ENCODE peak calls at places on chromosomes 3 and 15, in four cellular contexts. One of them, this sample, is unnamed.

GRCh38 chr3:99409961-99410360 is 228.4 kb upstream of the COL8A1 start:
- DNase-seq in hepatocyte: no peak
- DNase-seq in fibroblast of villous mesenchyme: peak; percentile 8
- DNase-seq in tibial artery: no peak
- DNase-seq in this sample: no peak

GRCh38 chr3:159766563-159767185 is 222.0 kb upstream of the IL12A start:
- DNase-seq in tibial artery: no peak
- DNase-seq in fibroblast of villous mesenchyme: no peak
- DNase-seq in hepatocyte: no peak
- DNase-seq in this sample: peak; percentile 65

GRCh38 chr3:29618395-29619291 is 337.8 kb downstream of the RBMS3 start:
- DNase-seq in hepatocyte: no peak
- DNase-seq in tibial artery: no peak
- DNase-seq in fibroblast of villous mesenchyme: peak; percentile 68
- DNase-seq in this sample: peak; percentile 59

GRCh38 chr3:46895761-46896160 is 18.2 kb downstream of the PTH1R start:
- DNase-seq in hepatocyte: no peak
- DNase-seq in fibroblast of villous mesenchyme: no peak
- DNase-seq in tibial artery: peak; percentile 55
- DNase-seq in this sample: no peak

GRCh38 chr3:56783644-56784451 is 17.9 kb downstream of the ARHGEF3 start:
- DNase-seq in tibial artery: peak; percentile 77
- DNase-seq in fibroblast of villous mesenchyme: peak; percentile 96
- DNase-seq in hepatocyte: peak; percentile 52
- DNase-seq in this sample: peak; percentile 85

GRCh38 chr15:51281368-51281967 is 56.9 kb downstream of the CYP19A1 start:
- DNase-seq in tibial artery: peak; percentile 86
- DNase-seq in hepatocyte: peak; percentile 78
- DNase-seq in fibroblast of villous mesenchyme: peak; percentile 69
- DNase-seq in this sample: peak; percentile 79

GRCh38 chr3:127320529-127321121 is 32.8 kb upstream of the PRR20G start:
- DNase-seq in hepatocyte: peak; percentile 23
- DNase-seq in tibial artery: no peak
- DNase-seq in fibroblast of villous mesenchyme: no peak
- DNase-seq in this sample: no peak

GRCh38 chr3:197269024-197269423 is 29.4 kb downstream of the DLG1 start:
- DNase-seq in tibial artery: no peak
- DNase-seq in fibroblast of villous mesenchyme: no peak
- DNase-seq in hepatocyte: no peak
- DNase-seq in this sample: no peak

GRCh38 chr3:39260957-39261356 is 18.9 kb downstream of the CX3CR1 start:
- DNase-seq in hepatocyte: peak; percentile 69
- DNase-seq in tibial artery: peak; percentile 90
- DNase-seq in fibroblast of villous mesenchyme: peak; percentile 93
- DNase-seq in this sample: peak; percentile 94

GRCh38 chr3:69305011-69305410 is 80.9 kb downstream of the FRMD4B start:
- DNase-seq in tibial artery: no peak
- DNase-seq in hepatocyte: peak; percentile 28
- DNase-seq in fibroblast of villous mesenchyme: peak; percentile 10
- DNase-seq in this sample: no peak

GRCh38 chr3:185658504-185658912 is 72.4 kb downstream of the SENP2 start:
- DNase-seq in fibroblast of villous mesenchyme: peak; percentile 94
- DNase-seq in hepatocyte: peak; percentile 72
- DNase-seq in tibial artery: peak; percentile 91
- DNase-seq in this sample: peak; percentile 99

GRCh38 chr3:127132876-127133275 is 60.1 kb upstream of the PRR23E start:
- DNase-seq in fibroblast of villous mesenchyme: no peak
- DNase-seq in hepatocyte: no peak
- DNase-seq in tibial artery: no peak
- DNase-seq in this sample: no peak

GRCh38 chr3:76811418-76811817 is 228.5 kb upstream of the ROBO2 start:
- DNase-seq in fibroblast of villous mesenchyme: no peak
- DNase-seq in hepatocyte: no peak
- DNase-seq in tibial artery: no peak
- DNase-seq in this sample: no peak

GRCh38 chr3:151468284-151468917 is 7.5 kb upstream of the IGSF10 start:
- DNase-seq in tibial artery: no peak
- DNase-seq in hepatocyte: peak; percentile 82
- DNase-seq in fibroblast of villous mesenchyme: peak; percentile 69
- DNase-seq in this sample: peak; percentile 83

GRCh38 chr15:78216276-78217229 is 17.8 kb downstream of the ACSBG1 start:
- DNase-seq in tibial artery: no peak
- DNase-seq in fibroblast of villous mesenchyme: no peak
- DNase-seq in hepatocyte: no peak
- DNase-seq in this sample: no peak

GRCh38 chr15:32818758-32819405 is 101.1 kb downstream of the GREM1 start:
- DNase-seq in hepatocyte: peak; percentile 32
- DNase-seq in tibial artery: no peak
- DNase-seq in fibroblast of villous mesenchyme: peak; percentile 96
- DNase-seq in this sample: peak; percentile 46

GRCh38 chr3:191356586-191357439 is 26.5 kb upstream of the UTS2B start:
- DNase-seq in tibial artery: peak; percentile 65
- DNase-seq in hepatocyte: peak; percentile 39
- DNase-seq in fibroblast of villous mesenchyme: peak; percentile 55
- DNase-seq in this sample: peak; percentile 88

GRCh38 chr3:47083786-47084185 is 80.1 kb downstream of the SETD2 start:
- DNase-seq in hepatocyte: no peak
- DNase-seq in fibroblast of villous mesenchyme: no peak
- DNase-seq in tibial artery: no peak
- DNase-seq in this sample: no peak

GRCh38 chr15:60363024-60363674 is 34.6 kb downstream of the ANXA2 start:
- DNase-seq in hepatocyte: no peak
- DNase-seq in fibroblast of villous mesenchyme: peak; percentile 62
- DNase-seq in tibial artery: no peak
- DNase-seq in this sample: no peak

GRCh38 chr3:127440384-127440783 is 150.1 kb downstream of the TPRA1 start:
- DNase-seq in fibroblast of villous mesenchyme: no peak
- DNase-seq in hepatocyte: no peak
- DNase-seq in tibial artery: no peak
- DNase-seq in this sample: no peak

GRCh38 chr3:184110316-184110725 is 13.5 kb downstream of the HTR3E start:
- DNase-seq in tibial artery: no peak
- DNase-seq in hepatocyte: no peak
- DNase-seq in fibroblast of villous mesenchyme: peak; percentile 19
- DNase-seq in this sample: peak; percentile 40

GRCh38 chr15:73799466-73799865 is 46.3 kb upstream of the INSYN1 start:
- DNase-seq in fibroblast of villous mesenchyme: peak; percentile 17
- DNase-seq in tibial artery: no peak
- DNase-seq in hepatocyte: no peak
- DNase-seq in this sample: peak; percentile 49

GRCh38 chr3:38564631-38565338 is 68.6 kb downstream of the EXOG start:
- DNase-seq in tibial artery: peak; percentile 45
- DNase-seq in fibroblast of villous mesenchyme: no peak
- DNase-seq in hepatocyte: no peak
- DNase-seq in this sample: no peak

GRCh38 chr3:46851364-46852328 is 11.6 kb downstream of the MYL3 start:
- DNase-seq in hepatocyte: no peak
- DNase-seq in tibial artery: peak; percentile 66
- DNase-seq in fibroblast of villous mesenchyme: no peak
- DNase-seq in this sample: no peak

GRCh38 chr15:45794304-45794703 is 159.5 kb downstream of the SQOR start:
- DNase-seq in tibial artery: no peak
- DNase-seq in fibroblast of villous mesenchyme: no peak
- DNase-seq in hepatocyte: no peak
- DNase-seq in this sample: no peak

GRCh38 chr15:71440479-71441071 is 325.3 kb downstream of the THSD4 start:
- DNase-seq in tibial artery: no peak
- DNase-seq in fibroblast of villous mesenchyme: peak; percentile 78
- DNase-seq in hepatocyte: peak; percentile 38
- DNase-seq in this sample: peak; percentile 87

GRCh38 chr15:100602822-100603393 is 519 bp downstream of the ASB7 start:
- DNase-seq in hepatocyte: peak; percentile 32
- DNase-seq in tibial artery: no peak
- DNase-seq in fibroblast of villous mesenchyme: peak; percentile 28
- DNase-seq in this sample: peak; percentile 60

GRCh38 chr3:41888368-41889076 is 73.4 kb downstream of the ULK4 start:
- DNase-seq in hepatocyte: peak; percentile 7
- DNase-seq in tibial artery: no peak
- DNase-seq in fibroblast of villous mesenchyme: no peak
- DNase-seq in this sample: no peak

GRCh38 chr3:111831840-111832239 is 27.2 kb upstream of the PHLDB2 start:
- DNase-seq in fibroblast of villous mesenchyme: peak; percentile 66
- DNase-seq in tibial artery: no peak
- DNase-seq in hepatocyte: no peak
- DNase-seq in this sample: no peak

GRCh38 chr15:27977656-27978055 is 121.5 kb downstream of the OCA2 start:
- DNase-seq in fibroblast of villous mesenchyme: no peak
- DNase-seq in tibial artery: no peak
- DNase-seq in hepatocyte: no peak
- DNase-seq in this sample: peak; percentile 39

GRCh38 chr15:52924641-52925040 is 134.5 kb upstream of the ONECUT1 start:
- DNase-seq in tibial artery: no peak
- DNase-seq in hepatocyte: no peak
- DNase-seq in fibroblast of villous mesenchyme: no peak
- DNase-seq in this sample: no peak

GRCh38 chr3:156389151-156389760 is 165.7 kb downstream of the SSR3 start:
- DNase-seq in hepatocyte: no peak
- DNase-seq in fibroblast of villous mesenchyme: no peak
- DNase-seq in tibial artery: no peak
- DNase-seq in this sample: no peak

GRCh38 chr15:35713733-35714132 is 167.8 kb upstream of the DPH6 start:
- DNase-seq in hepatocyte: no peak
- DNase-seq in fibroblast of villous mesenchyme: peak; percentile 27
- DNase-seq in tibial artery: no peak
- DNase-seq in this sample: peak; percentile 81

GRCh38 chr3:129936757-129937156 is 37.8 kb upstream of the TRH start:
- DNase-seq in tibial artery: no peak
- DNase-seq in hepatocyte: no peak
- DNase-seq in fibroblast of villous mesenchyme: peak; percentile 86
- DNase-seq in this sample: peak; percentile 82

GRCh38 chr3:184685646-184686045 is 26.2 kb downstream of the MAGEF1 start:
- DNase-seq in hepatocyte: peak; percentile 62
- DNase-seq in fibroblast of villous mesenchyme: no peak
- DNase-seq in tibial artery: peak; percentile 13
- DNase-seq in this sample: peak; percentile 13

GRCh38 chr15:68201879-68202261 is 3.3 kb downstream of the CALML4 start:
- DNase-seq in tibial artery: no peak
- DNase-seq in hepatocyte: no peak
- DNase-seq in fibroblast of villous mesenchyme: no peak
- DNase-seq in this sample: no peak

GRCh38 chr3:15271785-15272381 is 60.5 kb downstream of the SH3BP5 start:
- DNase-seq in fibroblast of villous mesenchyme: no peak
- DNase-seq in hepatocyte: no peak
- DNase-seq in tibial artery: peak; percentile 80
- DNase-seq in this sample: no peak

GRCh38 chr3:71176366-71176765 is 407.2 kb downstream of the FOXP1 start:
- DNase-seq in hepatocyte: no peak
- DNase-seq in tibial artery: no peak
- DNase-seq in fibroblast of villous mesenchyme: no peak
- DNase-seq in this sample: no peak
- TF ChIP-seq CTCF in hepatocyte: no peak
- TF ChIP-seq CTCF in tibial artery: no peak
- TF ChIP-seq CTCF in fibroblast of villous mesenchyme: no peak
- TF ChIP-seq CTCF in this sample: peak; percentile 11

GRCh38 chr3:193878051-193878838 is 257.7 kb upstream of the HES1 start:
- DNase-seq in fibroblast of villous mesenchyme: no peak
- DNase-seq in hepatocyte: no peak
- DNase-seq in tibial artery: no peak
- DNase-seq in this sample: no peak
- H3K4me3 ChIP-seq in fibroblast of villous mesenchyme: no peak overlapping the region
- H3K4me3 ChIP-seq in hepatocyte: no peak overlapping the region
- H3K4me3 ChIP-seq in tibial artery: no peak overlapping the region
- H3K4me3 ChIP-seq in this sample: no peak overlapping the region

GRCh38 chr3:171514466-171514865 is 54.3 kb upstream of the TNIK start:
- DNase-seq in fibroblast of villous mesenchyme: no peak
- DNase-seq in tibial artery: no peak
- DNase-seq in hepatocyte: no peak
- DNase-seq in this sample: no peak
- TF ChIP-seq CTCF in fibroblast of villous mesenchyme: no peak
- TF ChIP-seq CTCF in tibial artery: no peak
- TF ChIP-seq CTCF in hepatocyte: peak; percentile 7
- TF ChIP-seq CTCF in this sample: peak; percentile 29

GRCh38 chr3:96814581-96815567 is at the start of gene EPHA6:
- DNase-seq in hepatocyte: peak; percentile 34
- DNase-seq in fibroblast of villous mesenchyme: no peak
- DNase-seq in tibial artery: peak; percentile 54
- DNase-seq in this sample: no peak

GRCh38 chr3:96813134-96813819 is 1.1 kb upstream of the EPHA6 start:
- DNase-seq in hepatocyte: peak; percentile 93
- DNase-seq in fibroblast of villous mesenchyme: peak; percentile 59
- DNase-seq in tibial artery: peak; percentile 74
- DNase-seq in this sample: peak; percentile 68

GRCh38 chr3:96813820-96814580 is 394 bp upstream of the EPHA6 start:
- DNase-seq in tibial artery: peak; percentile 72
- DNase-seq in hepatocyte: peak; percentile 85
- DNase-seq in fibroblast of villous mesenchyme: peak; percentile 49
- DNase-seq in this sample: peak; percentile 40
- H3K4me3 ChIP-seq in tibial artery: peak overlapping the region; percentile 55
- H3K4me3 ChIP-seq in hepatocyte: peak overlapping the region; percentile 53
- H3K4me3 ChIP-seq in fibroblast of villous mesenchyme: peak overlapping the region; percentile 57
- H3K4me3 ChIP-seq in this sample: peak overlapping the region; percentile 46

GRCh38 chr3:140752499-140752898 is 74.6 kb downstream of the TRIM42 start:
- DNase-seq in tibial artery: no peak
- DNase-seq in fibroblast of villous mesenchyme: no peak
- DNase-seq in hepatocyte: no peak
- DNase-seq in this sample: no peak
- TF ChIP-seq CTCF in tibial artery: no peak
- TF ChIP-seq CTCF in fibroblast of villous mesenchyme: no peak
- TF ChIP-seq CTCF in hepatocyte: no peak
- TF ChIP-seq CTCF in this sample: no peak

GRCh38 chr15:81265944-81266775 is 57.8 kb downstream of the STARD5 start:
- DNase-seq in fibroblast of villous mesenchyme: peak; percentile 77
- DNase-seq in tibial artery: peak; percentile 87
- DNase-seq in hepatocyte: peak; percentile 87
- DNase-seq in this sample: peak; percentile 88
- H3K4me3 ChIP-seq in fibroblast of villous mesenchyme: peak overlapping the region; percentile 10
- H3K4me3 ChIP-seq in tibial artery: no peak overlapping the region
- H3K4me3 ChIP-seq in hepatocyte: no peak overlapping the region
- H3K4me3 ChIP-seq in this sample: peak overlapping the region; percentile 29

DNA sequence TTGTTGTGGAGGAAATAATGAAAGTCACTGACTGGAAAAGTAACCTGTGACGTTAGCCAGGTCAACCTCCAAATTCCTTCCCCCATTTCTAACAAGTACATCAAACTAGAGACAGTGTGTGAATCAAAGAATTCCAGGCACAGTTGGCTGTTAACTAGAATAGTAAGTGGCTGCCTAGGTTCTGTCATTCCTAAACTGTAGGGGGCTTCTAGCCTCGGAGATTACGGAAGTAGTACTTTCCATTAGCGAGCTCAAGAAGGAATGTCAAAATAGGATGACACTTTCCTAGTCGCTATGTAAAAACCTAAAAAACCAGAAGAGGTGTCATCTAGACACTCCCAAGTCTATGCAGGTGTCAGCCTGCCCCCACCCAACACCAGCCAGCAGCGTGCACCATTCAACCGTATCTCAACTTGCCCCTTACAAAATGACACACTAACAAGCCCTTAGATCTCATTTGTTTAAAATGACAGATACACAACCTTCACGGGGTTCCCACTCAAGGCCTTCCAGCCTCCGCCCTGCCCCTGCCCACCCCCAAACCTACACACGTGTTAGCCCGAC is 910 bp downstream of the INO80 start:
- DNase-seq in tibial artery: no peak
- DNase-seq in fibroblast of villous mesenchyme: peak; percentile 43
- DNase-seq in hepatocyte: peak; percentile 31
- DNase-seq in this sample: peak; percentile 72
- TF ChIP-seq CTCF in tibial artery: no peak
- TF ChIP-seq CTCF in fibroblast of villous mesenchyme: peak; percentile 20
- TF ChIP-seq CTCF in hepatocyte: peak; percentile 24
- TF ChIP-seq CTCF in this sample: peak; percentile 33

GRCh38 chr3:48694610-48695051 is 8.9 kb upstream of the NCKIPSD start:
- DNase-seq in hepatocyte: peak; percentile 58
- DNase-seq in fibroblast of villous mesenchyme: peak; percentile 92
- DNase-seq in tibial artery: peak; percentile 90
- DNase-seq in this sample: peak; percentile 93
- H3K4me3 ChIP-seq in hepatocyte: no peak overlapping the region
- H3K4me3 ChIP-seq in fibroblast of villous mesenchyme: peak overlapping the region; percentile 38
- H3K4me3 ChIP-seq in tibial artery: peak overlapping the region; percentile 48
- H3K4me3 ChIP-seq in this sample: peak overlapping the region; percentile 53